ENCODE peak calls at places on chromosomes 1 and 21, in seven cellular contexts. Y, C, H, Q, K, Z and A are unnamed samples.

GRCh38 chr21:45041351-45041805 is 33.0 kb upstream of the ADARB1 start:
- DNase-seq in Y (peak; percentile 78), C (peak; percentile 61), H (no peak), Q (peak; percentile 76), K (peak; percentile 95), Z (peak; percentile 47), A (peak; percentile 25)

GRCh38 chr1:154819628-154820590 is 50.2 kb downstream of the KCNN3 start:
- DNase-seq in Y (no peak), C (no peak), H (peak; percentile 32), Q (no peak), K (no peak), Z (peak; percentile 66), A (peak; percentile 46)

GRCh38 chr21:44872568-44873355 is 728 bp downstream of the PTTG1IP start:
- DNase-seq in Y (peak; percentile 64), C (peak; percentile 57), H (no peak), Q (peak; percentile 88), K (no peak), Z (peak; percentile 47), A (peak; percentile 60)

GRCh38 chr1:15417365-15417934 is 7.8 kb downstream of the EFHD2 start:
- DNase-seq in Y (peak; percentile 62), C (no peak), H (peak; percentile 72), Q (peak; percentile 84), K (no peak), Z (peak; percentile 52), A (no peak)

GRCh38 chr1:214514819-214515383 is 36.5 kb downstream of the PTPN14 start:
- DNase-seq in Y (no peak), C (no peak), H (no peak), Q (no peak), K (no peak), Z (no peak), A (no peak)

GRCh38 chr1:28640766-28641165 is 2.1 kb downstream of the TAF12 start:
- DNase-seq in Y (no peak), C (no peak), H (peak; percentile 34), Q (peak; percentile 8), K (no peak), Z (no peak), A (no peak)

GRCh38 chr1:118151312-118151937 is 33.6 kb downstream of the SPAG17 start:
- DNase-seq in Y (peak; percentile 46), C (peak; percentile 25), H (peak; percentile 35), Q (no peak), K (no peak), Z (peak; percentile 78), A (peak; percentile 67)

GRCh38 chr1:151790940-151791651 is 796 bp upstream of the TDRKH start:
- DNase-seq in Y (no peak), C (no peak), H (peak; percentile 22), Q (peak; percentile 85), K (peak; percentile 76), Z (peak; percentile 29), A (peak; percentile 27)

GRCh38 chr1:54397090-54397591 is 9.1 kb downstream of the SSBP3 start:
- DNase-seq in Y (peak; percentile 90), C (peak; percentile 60), H (no peak), Q (peak; percentile 69), K (no peak), Z (peak; percentile 63), A (peak; percentile 79)

GRCh38 chr1:95012389-95012788 is 60.4 kb downstream of the ALG14 start:
- DNase-seq in Y (no peak), C (no peak), H (no peak), Q (no peak), K (no peak), Z (no peak), A (no peak)

GRCh38 chr1:212529211-212529731 is 79.3 kb upstream of the ATF3 start:
- DNase-seq in Y (no peak), C (no peak), H (no peak), Q (no peak), K (no peak), Z (no peak), A (no peak)

GRCh38 chr1:200233393-200233792 is 176.4 kb downstream of the ZNF281 start:
- DNase-seq in Y (no peak), C (no peak), H (peak; percentile 33), Q (no peak), K (no peak), Z (no peak), A (no peak)

GRCh38 chr21:32329331-32329730 is 30.7 kb downstream of the MRAP start:
- DNase-seq in Y (no peak), C (no peak), H (no peak), Q (no peak), K (peak; percentile 4), Z (no peak), A (no peak)

GRCh38 chr1:112983540-112984131 is 27.6 kb upstream of the SLC16A1 start:
- DNase-seq in Y (no peak), C (no peak), H (no peak), Q (no peak), K (no peak), Z (no peak), A (no peak)

DNA sequence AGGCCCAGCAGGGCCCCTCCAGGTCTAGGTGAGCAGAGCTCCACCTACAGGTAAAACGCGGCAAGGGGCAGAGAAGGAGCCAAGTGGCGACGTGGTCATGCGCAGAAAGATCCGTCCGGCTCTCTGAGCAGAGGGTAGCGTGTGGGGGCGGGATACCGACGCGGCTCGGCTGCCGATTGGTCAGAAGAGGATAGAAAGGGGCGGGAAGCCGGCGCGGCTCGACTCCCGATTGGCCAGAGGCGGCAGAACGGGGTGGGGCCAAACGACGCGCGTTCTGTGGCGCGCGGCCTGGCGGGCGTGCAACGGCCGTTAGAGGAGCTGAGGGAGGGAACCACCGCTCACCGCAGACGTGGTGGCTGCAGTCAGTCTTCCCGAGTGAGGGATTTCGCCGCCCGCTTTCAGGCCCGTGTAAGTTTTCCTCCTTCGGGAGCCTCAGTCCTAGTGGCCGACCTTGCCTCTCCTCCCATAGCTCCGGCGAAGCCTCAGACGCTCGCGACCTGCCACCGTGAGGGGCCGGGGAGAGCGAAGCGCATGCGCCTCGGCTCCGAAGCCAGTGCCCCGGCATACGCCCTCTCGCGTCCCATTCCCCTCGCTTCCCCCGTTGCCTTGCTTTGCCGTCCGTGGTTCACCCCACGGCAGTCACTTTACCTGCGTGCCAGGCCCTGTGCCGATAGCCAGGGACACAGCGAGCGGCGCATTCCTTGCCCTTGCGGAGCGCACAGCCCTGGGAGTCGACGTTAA is at the start of gene CEP85:
- DNase-seq in Y (peak; percentile 98), C (peak; percentile 98), H (peak; percentile 97), Q (peak; percentile 99), K (peak; percentile 100), Z (peak; percentile 99), A (peak; percentile 97)
- TF ChIP-seq POLR2A in Y (peak; percentile 93), C (peak; percentile 29), H (peak; percentile 79), Q (peak; percentile 52), K (no peak), Z (peak; percentile 90), A (peak; percentile 98)

GRCh38 chr1:201885531-201886075 is 3.1 kb upstream of the SHISA4 start:
- DNase-seq in Y (no peak), C (peak; percentile 31), H (peak; percentile 39), Q (peak; percentile 39), K (peak; percentile 16), Z (no peak), A (peak; percentile 66)
- H3K4me1 ChIP-seq in Y (peaks cover 30% of the 10 kb centered on the region), C (peaks cover 25% of the 10 kb centered on the region), H (peaks cover 50% of the 10 kb centered on the region), Q (peaks cover 34% of the 10 kb centered on the region), K (peaks cover 60% of the 10 kb centered on the region), Z (peaks cover 26% of the 10 kb centered on the region), A (peaks cover 46% of the 10 kb centered on the region)

DNA sequence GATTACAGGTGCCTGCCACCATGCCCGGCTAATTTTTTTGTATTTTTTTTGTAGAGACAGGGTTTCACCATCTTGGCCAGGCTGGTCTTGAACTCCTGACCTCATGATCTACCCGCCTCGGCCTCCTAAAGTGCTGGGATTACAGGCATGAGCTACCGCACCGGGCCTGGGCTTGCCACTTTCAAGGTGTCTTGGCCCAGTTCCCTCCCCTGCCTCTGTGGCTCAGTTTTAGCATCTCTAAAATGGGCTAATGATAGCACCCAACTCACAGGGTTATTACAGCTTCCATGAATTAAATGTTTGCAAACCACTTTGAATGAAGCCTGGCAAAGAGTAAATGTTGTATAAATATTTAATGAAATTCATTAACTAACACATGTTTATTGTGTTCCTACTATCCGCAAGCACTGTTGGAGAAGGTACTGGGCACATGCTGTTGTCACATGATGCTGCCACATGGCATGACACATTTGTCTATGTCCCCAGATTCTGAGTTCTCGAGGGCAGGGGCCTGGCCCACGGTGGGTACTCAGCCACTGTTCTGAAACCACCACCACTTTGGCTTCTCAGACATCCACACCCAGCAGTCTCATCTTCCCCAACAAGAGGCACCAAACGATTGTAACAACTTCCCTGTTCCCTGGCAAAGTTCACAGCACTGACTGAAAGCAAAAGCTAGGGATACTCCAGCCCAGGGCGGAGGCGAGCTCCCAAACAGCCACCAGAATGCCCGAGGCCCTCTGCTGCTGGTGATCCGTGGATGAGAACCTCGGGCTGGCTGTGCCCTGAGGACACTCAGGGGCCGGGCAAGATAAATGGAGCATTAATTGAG is 9.7 kb downstream of the IFFO2 start:
- DNase-seq in Y (no peak), C (no peak), H (no peak), Q (no peak), K (no peak), Z (no peak), A (peak; percentile 81)
- H3K4me3 ChIP-seq in Y (no peak overlapping the region), C (no peak overlapping the region), H (no peak overlapping the region), Q (no peak overlapping the region), K (peak overlapping the region; percentile 7), Z (no peak overlapping the region), A (no peak overlapping the region)

DNA sequence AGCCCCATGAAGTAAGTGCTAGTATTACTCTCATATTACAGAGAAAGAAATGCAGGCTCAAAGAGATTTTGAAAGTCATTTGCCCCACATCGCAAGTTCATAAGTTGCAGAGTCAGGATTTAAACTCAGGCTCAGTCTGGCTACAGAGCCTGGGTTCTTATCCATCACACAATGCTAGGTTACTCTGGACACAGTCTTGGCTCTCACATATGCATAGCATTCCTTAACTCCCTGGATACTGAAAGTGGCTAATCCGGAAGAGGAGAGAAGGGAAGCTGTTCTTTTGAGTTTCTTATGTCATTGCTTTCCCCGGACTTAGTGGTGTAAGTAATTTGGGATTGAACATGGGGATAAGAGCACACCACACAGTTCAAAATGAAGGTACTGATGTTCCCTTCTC is 357.4 kb upstream of the PLXNA2 start:
- DNase-seq in Y (no peak), C (no peak), H (no peak), Q (no peak), K (no peak), Z (no peak), A (no peak)
- TF ChIP-seq POLR2A in Y (no peak), C (no peak), H (no peak), Q (no peak), K (no peak), Z (no peak), A (no peak)

DNA sequence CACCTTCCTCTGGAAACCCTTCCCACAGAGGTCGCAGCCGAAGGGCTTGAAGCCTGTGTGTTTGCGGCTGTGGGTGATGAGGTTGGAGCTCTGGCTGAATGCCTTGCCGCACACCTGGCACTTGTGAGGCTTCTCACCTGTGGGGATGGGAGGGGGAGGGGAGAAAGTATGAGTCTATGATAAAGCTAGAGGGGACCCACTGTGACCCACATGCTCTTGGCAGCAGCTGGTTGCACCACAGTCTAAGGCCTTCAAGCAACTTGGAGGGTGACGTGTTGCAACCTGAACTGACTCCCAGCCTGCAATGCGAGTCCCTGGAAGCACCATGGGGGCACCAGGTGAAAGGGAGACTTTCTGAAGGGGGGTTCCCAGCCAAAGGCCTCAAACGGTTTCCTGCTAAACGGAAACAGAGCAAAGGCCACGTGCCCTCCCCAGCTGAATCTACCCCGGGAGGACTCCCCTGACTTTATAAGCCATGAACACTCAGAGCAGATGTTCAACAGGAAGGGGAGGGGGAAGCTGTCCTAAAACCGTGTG is 10.6 kb downstream of the GFI1 start:
- DNase-seq in Y (no peak), C (no peak), H (no peak), Q (peak; percentile 80), K (no peak), Z (no peak), A (no peak)
- H3K4me1 ChIP-seq in Y (peaks cover 5% of the 10 kb centered on the region), C (peaks cover 6% of the 10 kb centered on the region), H (no peaks in the 10 kb centered on the region), Q (peaks cover 23% of the 10 kb centered on the region), K (peaks cover 11% of the 10 kb centered on the region), Z (peaks cover 6% of the 10 kb centered on the region), A (peaks cover 3% of the 10 kb centered on the region)

GRCh38 chr1:32893198-32894018 is 7.1 kb downstream of the HPCA start:
- DNase-seq in Y (peak; percentile 53), C (peak; percentile 77), H (peak; percentile 38), Q (peak; percentile 74), K (no peak), Z (peak; percentile 47), A (peak; percentile 62)
- H3K4me3 ChIP-seq in Y (peak overlapping the region; percentile 53), C (peak overlapping the region; percentile 35), H (peak overlapping the region; percentile 55), Q (peak overlapping the region; percentile 67), K (peak overlapping the region; percentile 55), Z (no peak overlapping the region), A (peak overlapping the region; percentile 37)